ENCODE peak calls at places on chromosomes 3 and 15, in four cellular contexts. G is lower lobe of right lung, N is PC-3, Y is left lung. X is an unnamed sample.
A peak's percentile ranks its signal among the peaks of the same experiment; 100 is the strongest.

GRCh38 chr3:66778107-66778506 is 220.0 kb upstream of the KBTBD8 start:
- DNase-seq in G (no peak), N (no peak), Y (no peak), X (no peak)

GRCh38 chr3:48399387-48400172 is 27.6 kb downstream of the FBXW12 start:
- DNase-seq in G (no peak), N (peak; percentile 11), Y (peak; percentile 53), X (no peak)

GRCh38 chr3:9747267-9747666 is 2.5 kb upstream of the OGG1 start:
- DNase-seq in G (no peak), N (no peak), Y (no peak), X (no peak)

GRCh38 chr3:193593666-193594025 is 638 bp downstream of the OPA1 start:
- DNase-seq in G (no peak), N (peak; percentile 39), Y (no peak), X (no peak)

GRCh38 chr3:189824629-189825312 is 193.6 kb downstream of the TP63 start:
- DNase-seq in G (no peak), N (peak; percentile 91), Y (no peak), X (peak; percentile 16)

GRCh38 chr3:148004331-148004730 is 595.2 kb downstream of the ZIC1 start:
- DNase-seq in G (no peak), N (no peak), Y (no peak), X (no peak)

GRCh38 chr15:47820780-47821319 is 103.5 kb downstream of the SEMA6D start:
- DNase-seq in G (no peak), N (no peak), Y (no peak), X (no peak)

GRCh38 chr15:35397027-35397426 is 148.9 kb downstream of the DPH6 start:
- DNase-seq in G (no peak), N (no peak), Y (no peak), X (no peak)

GRCh38 chr15:57323806-57324589 is 52.3 kb upstream of the CGNL1 start:
- DNase-seq in G (no peak), N (peak; percentile 64), Y (peak; percentile 18), X (no peak)

GRCh38 chr3:184016820-184017671 is 638 bp downstream of the ABCC5 start:
- DNase-seq in G (peak; percentile 78), N (peak; percentile 71), Y (peak; percentile 95), X (peak; percentile 90)

GRCh38 chr15:28281876-28282275 is 40.1 kb downstream of the HERC2 start:
- DNase-seq in G (no peak), N (no peak), Y (no peak), X (no peak)

GRCh38 chr15:35624881-35625280 is 78.9 kb upstream of the DPH6 start:
- DNase-seq in G (peak; percentile 52), N (no peak), Y (no peak), X (peak; percentile 64)

GRCh38 chr3:138916824-138917223 is 30.1 kb downstream of the FOXL2 start:
- DNase-seq in G (peak; percentile 66), N (peak; percentile 77), Y (no peak), X (no peak)
- H3K27ac ChIP-seq in G (no peak overlapping the region), N (peak overlapping the region; percentile 59), Y (no peak overlapping the region), X (no peak overlapping the region)

DNA sequence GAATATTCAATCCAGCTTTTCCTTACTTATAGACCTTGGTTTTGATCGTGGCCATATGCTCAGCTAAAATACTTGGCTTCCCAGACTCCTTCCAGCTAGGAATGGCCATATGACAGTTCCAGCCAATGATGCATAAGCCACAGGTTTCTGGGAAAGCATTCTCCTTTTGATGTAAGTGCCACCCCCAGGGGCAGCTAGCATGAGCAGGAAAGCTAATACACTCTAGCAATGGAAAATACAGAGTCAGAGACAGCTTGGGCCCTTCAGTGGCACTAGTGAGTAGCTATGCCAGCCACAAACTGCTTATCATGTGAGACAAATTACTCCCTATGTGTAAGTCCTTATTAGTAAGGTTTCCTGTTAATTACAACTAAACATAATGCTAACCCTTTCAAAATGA is 26.7 kb downstream of the TBC1D2B start:
- DNase-seq in G (no peak), N (no peak), Y (no peak), X (no peak)
- H3K4me1 ChIP-seq in G (peaks cover 97% of the 10 kb centered on the region), N (peaks cover 8% of the 10 kb centered on the region), Y (peaks cover 95% of the 10 kb centered on the region), X (peaks cover 13% of the 10 kb centered on the region)

GRCh38 chr15:98547741-98548166 is 100.6 kb upstream of the IGF1R start:
- DNase-seq in G (peak; percentile 52), N (no peak), Y (peak; percentile 76), X (peak; percentile 45)

GRCh38 chr15:98549741-98550140 is 98.6 kb upstream of the IGF1R start:
- DNase-seq in G (no peak), N (no peak), Y (peak; percentile 74), X (no peak)

GRCh38 chr15:98547255-98547654 is 101.1 kb upstream of the IGF1R start:
- DNase-seq in G (no peak), N (no peak), Y (no peak), X (no peak)

GRCh38 chr15:98549003-98549402 is 99.3 kb upstream of the IGF1R start:
- DNase-seq in G (no peak), N (no peak), Y (no peak), X (no peak)

DNA sequence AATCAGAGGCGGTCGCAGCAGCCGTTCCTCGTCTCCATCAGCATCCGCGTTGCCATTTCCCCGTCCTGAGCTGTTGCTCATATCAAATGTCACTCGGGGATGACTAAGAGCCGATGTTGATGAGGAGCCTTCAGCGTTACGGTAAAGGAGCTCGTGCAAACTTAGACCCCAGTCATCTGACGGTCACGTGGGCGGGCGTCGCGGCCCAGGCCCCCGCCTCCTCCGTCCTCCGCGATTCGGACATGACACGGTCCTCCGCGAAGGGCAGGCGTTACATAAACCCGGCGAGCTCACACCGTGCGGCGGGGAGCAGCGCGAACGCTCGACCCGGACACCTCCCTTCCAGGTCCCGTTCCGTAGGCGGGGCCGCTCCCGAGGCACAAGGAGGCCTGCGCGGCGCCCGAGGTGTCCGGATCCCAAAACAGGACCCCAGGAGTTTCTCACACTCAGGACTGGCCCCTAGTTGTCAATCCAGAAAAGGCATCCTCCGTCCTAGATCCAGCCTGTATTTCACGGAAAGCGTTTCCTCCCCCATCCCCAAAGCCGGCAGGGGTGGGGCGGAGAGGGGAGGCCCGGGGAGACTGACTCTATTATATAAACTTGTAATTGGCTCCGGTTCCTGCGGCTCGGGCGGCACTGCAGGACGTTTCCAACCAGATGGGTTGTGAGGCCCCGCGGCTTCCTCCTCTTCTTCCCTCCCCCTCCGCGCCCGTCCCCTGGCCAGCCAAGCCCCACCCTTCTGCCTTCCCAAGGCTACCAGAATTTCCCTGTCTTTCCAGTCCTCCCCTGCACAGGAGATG is 100.0 kb upstream of the IGF1R start:
- DNase-seq in G (peak; percentile 82), N (no peak), Y (peak; percentile 93), X (peak; percentile 90)
- H3K27ac ChIP-seq in G (peak overlapping the region; percentile 75), N (no peak overlapping the region), Y (peak overlapping the region; percentile 87), X (peak overlapping the region; percentile 22)

GRCh38 chr15:38603672-38604071 is 39.1 kb upstream of the RASGRP1 start:
- DNase-seq in G (no peak), N (no peak), Y (no peak), X (no peak)
- H3K4me1 ChIP-seq in G (no peaks in the 10 kb centered on the region), N (no peaks in the 10 kb centered on the region), Y (no peaks in the 10 kb centered on the region), X (no peaks in the 10 kb centered on the region)

GRCh38 chr15:52496776-52497470 is 31.8 kb downstream of the MYO5A start:
- DNase-seq in G (no peak), N (peak; percentile 68), Y (no peak), X (no peak)
- H3K27ac ChIP-seq in G (no peak overlapping the region), N (peak overlapping the region; percentile 62), Y (no peak overlapping the region), X (no peak overlapping the region)

GRCh38 chr15:74431645-74432044 is 2.1 kb downstream of the SEMA7A start:
- DNase-seq in G (no peak), N (peak; percentile 24), Y (peak; percentile 59), X (no peak)
- H3K4me1 ChIP-seq in G (peaks cover 31% of the 10 kb centered on the region), N (peaks cover 40% of the 10 kb centered on the region), Y (peaks cover 48% of the 10 kb centered on the region), X (no peaks in the 10 kb centered on the region)

GRCh38 chr3:65210026-65210814 is 522.4 kb upstream of the ADAMTS9 start:
- DNase-seq in G (no peak), N (no peak), Y (no peak), X (no peak)
- H3K27ac ChIP-seq in G (no peak overlapping the region), N (no peak overlapping the region), Y (no peak overlapping the region), X (no peak overlapping the region)

GRCh38 chr3:134366221-134366927 is 7.9 kb downstream of the AMOTL2 start:
- DNase-seq in G (no peak), N (no peak), Y (no peak), X (no peak)
- H3K4me1 ChIP-seq in G (peaks cover 99% of the 10 kb centered on the region), N (peaks cover 48% of the 10 kb centered on the region), Y (peaks cover 95% of the 10 kb centered on the region), X (peaks cover 69% of the 10 kb centered on the region)

GRCh38 chr3:4805662-4806061 is 173.6 kb upstream of the BHLHE40 start:
- DNase-seq in G (no peak), N (no peak), Y (no peak), X (no peak)

GRCh38 chr3:4809970-4810369 is 169.3 kb upstream of the BHLHE40 start:
- DNase-seq in G (no peak), N (no peak), Y (no peak), X (no peak)

GRCh38 chr3:4806535-4807108 is 172.6 kb upstream of the BHLHE40 start:
- DNase-seq in G (no peak), N (no peak), Y (no peak), X (no peak)

GRCh38 chr3:4808637-4809036 is 170.6 kb upstream of the BHLHE40 start:
- DNase-seq in G (no peak), N (no peak), Y (no peak), X (no peak)

GRCh38 chr3:4807381-4808280 is 171.6 kb upstream of the BHLHE40 start:
- DNase-seq in G (no peak), N (no peak), Y (no peak), X (no peak)
- H3K27ac ChIP-seq in G (no peak overlapping the region), N (no peak overlapping the region), Y (no peak overlapping the region), X (no peak overlapping the region)

X was measured in right cardiac atrium.